ENCODE peak calls at places on chromosomes 7 and 10, in five cellular contexts. A is NCI-H1930, F is astrocyte of the cerebellum, K is frontal cortex, L is endodermal cell. Y is an unnamed sample.

GRCh38 chr7:43905954-43906326 is 456 bp downstream of the URGCP start:
- DNase-seq in A (peak; percentile 8), F (no peak), K (no peak), L (peak; percentile 76), Y (no peak)

GRCh38 chr10:5860039-5860438 is 29.7 kb downstream of the ANKRD16 start:
- DNase-seq in A (no peak), F (no peak), K (no peak), L (peak; percentile 32), Y (no peak)

GRCh38 chr7:1758417-1758858 is 88.4 kb downstream of the ELFN1 start:
- DNase-seq in A (no peak), F (no peak), K (no peak), L (peak; percentile 78), Y (peak; percentile 6)

GRCh38 chr10:120460776-120461175 is 3.7 kb downstream of the PLPP4 start:
- DNase-seq in A (no peak), F (peak; percentile 78), K (no peak), L (no peak), Y (peak; percentile 31)

GRCh38 chr7:105224884-105225651 is 163.7 kb downstream of the SRPK2 start:
- DNase-seq in A (no peak), F (peak; percentile 87), K (no peak), L (no peak), Y (peak; percentile 81)

GRCh38 chr10:94890264-94891022 is 48.0 kb upstream of the CYP2C9 start:
- DNase-seq in A (no peak), F (no peak), K (no peak), L (peak; percentile 51), Y (no peak)

GRCh38 chr10:102517553-102517952 is 13.8 kb downstream of the SUFU start:
- DNase-seq in A (no peak), F (no peak), K (no peak), L (no peak), Y (no peak)

GRCh38 chr10:17616403-17617030 is 657 bp downstream of the HACD1 start:
- DNase-seq in A (no peak), F (no peak), K (peak; percentile 65), L (peak; percentile 92), Y (no peak)

GRCh38 chr7:47299496-47299895 is 282.4 kb downstream of the TNS3 start:
- DNase-seq in A (no peak), F (no peak), K (no peak), L (no peak), Y (no peak)

GRCh38 chr10:132384618-132385510 is 12.1 kb upstream of the PWWP2B start:
- DNase-seq in A (no peak), F (no peak), K (no peak), L (no peak), Y (no peak)

GRCh38 chr7:88759216-88759955 is at the start of gene ZNF804B:
- DNase-seq in A (peak; percentile 61), F (no peak), K (peak; percentile 18), L (peak; percentile 89), Y (no peak)

GRCh38 chr10:113566888-113567287 is 14.0 kb downstream of the HABP2 start:
- DNase-seq in A (no peak), F (no peak), K (no peak), L (no peak), Y (no peak)

GRCh38 chr7:48148311-48148710 is 22.9 kb upstream of the ABCA13 start:
- DNase-seq in A (no peak), F (no peak), K (no peak), L (no peak), Y (no peak)

GRCh38 chr7:14635955-14636354 is 266.6 kb downstream of the DGKB start:
- DNase-seq in A (no peak), F (no peak), K (no peak), L (no peak), Y (no peak)

GRCh38 chr10:122475581-122475980 is 14.2 kb downstream of the HTRA1 start:
- DNase-seq in A (no peak), F (no peak), K (no peak), L (peak; percentile 64), Y (no peak)

GRCh38 chr7:118104812-118105441 is 79.0 kb upstream of the LSM8 start:
- DNase-seq in A (peak; percentile 18), F (peak; percentile 19), K (peak; percentile 5), L (no peak), Y (peak; percentile 4)

GRCh38 chr7:22720791-22721786 is 5.9 kb upstream of the IL6 start:
- DNase-seq in A (no peak), F (no peak), K (no peak), L (no peak), Y (no peak)

GRCh38 chr7:138625084-138625848 is 75.9 kb downstream of the SVOPL start:
- DNase-seq in A (no peak), F (no peak), K (no peak), L (no peak), Y (no peak)

GRCh38 chr7:100489121-100489520 is 5.4 kb downstream of the NYAP1 start:
- DNase-seq in A (no peak), F (no peak), K (peak; percentile 14), L (no peak), Y (no peak)

GRCh38 chr10:35555962-35556930 is 48.9 kb upstream of the GJD4 start:
- DNase-seq in A (no peak), F (peak; percentile 80), K (no peak), L (peak; percentile 25), Y (no peak)

GRCh38 chr10:31136951-31137885 is 105.6 kb upstream of the ZNF438 start:
- DNase-seq in A (no peak), F (no peak), K (no peak), L (no peak), Y (no peak)

GRCh38 chr10:73480158-73480557 is 15.7 kb downstream of the PPP3CB start:
- DNase-seq in A (no peak), F (peak; percentile 38), K (no peak), L (no peak), Y (no peak)

GRCh38 chr7:55641273-55641691 is 69.0 kb upstream of the VOPP1 start:
- DNase-seq in A (peak; percentile 67), F (peak; percentile 74), K (peak; percentile 12), L (peak; percentile 64), Y (peak; percentile 86)

GRCh38 chr7:67813621-67814292 is 817.1 kb downstream of the TYW1 start:
- DNase-seq in A (no peak), F (no peak), K (no peak), L (no peak), Y (no peak)

GRCh38 chr7:75639071-75639892 is 99.5 kb downstream of the HIP1 start:
- DNase-seq in A (peak; percentile 82), F (no peak), K (peak; percentile 80), L (peak; percentile 91), Y (no peak)

GRCh38 chr7:2962860-2963259 is 80.8 kb downstream of the CARD11 start:
- DNase-seq in A (no peak), F (no peak), K (no peak), L (peak; percentile 3), Y (no peak)

GRCh38 chr7:35988818-35989217 is 164.2 kb upstream of the EEPD1 start:
- DNase-seq in A (no peak), F (no peak), K (no peak), L (no peak), Y (no peak)

GRCh38 chr7:44463169-44463808 is 27.2 kb downstream of the NUDCD3 start:
- DNase-seq in A (no peak), F (no peak), K (no peak), L (no peak), Y (no peak)

GRCh38 chr10:33801705-33802104 is 467.2 kb upstream of the NRP1 start:
- DNase-seq in A (no peak), F (no peak), K (no peak), L (no peak), Y (no peak)

GRCh38 chr7:130902755-130903357 is 168.8 kb upstream of the KLF14 start:
- DNase-seq in A (no peak), F (no peak), K (no peak), L (no peak), Y (no peak)

GRCh38 chr10:73601486-73601921 is 10.4 kb upstream of the USP54 start:
- DNase-seq in A (no peak), F (no peak), K (no peak), L (peak; percentile 62), Y (no peak)

GRCh38 chr7:91537260-91538152 is 273.3 kb downstream of the FZD1 start:
- DNase-seq in A (no peak), F (no peak), K (no peak), L (no peak), Y (no peak)

GRCh38 chr7:69780377-69780776 is 182.1 kb downstream of the AUTS2 start:
- DNase-seq in A (peak; percentile 91), F (peak; percentile 12), K (no peak), L (peak; percentile 72), Y (no peak)

GRCh38 chr7:105269397-105269796 is 119.3 kb downstream of the SRPK2 start:
- DNase-seq in A (no peak), F (no peak), K (no peak), L (no peak), Y (no peak)

GRCh38 chr7:94374721-94375120 is 20.0 kb upstream of the COL1A2 start:
- DNase-seq in A (no peak), F (no peak), K (no peak), L (peak; percentile 45), Y (no peak)

GRCh38 chr10:96252730-96253129 is 18.6 kb downstream of the BLNK start:
- DNase-seq in A (no peak), F (no peak), K (no peak), L (no peak), Y (no peak)

GRCh38 chr7:118531566-118531965 is 307.1 kb downstream of the ANKRD7 start:
- DNase-seq in A (no peak), F (no peak), K (no peak), L (no peak), Y (no peak)